ENCODE peak calls at places on chromosomes 16 and 17, in five cellular contexts. I, L, R, U and Z are unnamed samples.

GRCh38 chr16:68656771-68657170 is 11.7 kb downstream of the CDH3 start:
- DNase-seq in I (no peak), U (no peak), L (no peak), R (no peak), Z (no peak)

GRCh38 chr16:1193143-1193824 is 31.8 kb downstream of the TPSG1 start:
- DNase-seq in I (no peak), R (peak), U (no peak), L (no peak), Z (no peak)

GRCh38 chr17:6924121-6924676 is 71.7 kb upstream of the ALOX12 start:
- DNase-seq in I (no peak), L (no peak), R (no peak), U (no peak), Z (no peak)

GRCh38 chr17:40564883-40565744 is at the start of gene CCR7:
- DNase-seq in R (peak), U (no peak), L (no peak), I (no peak), Z (no peak)

GRCh38 chr17:14805348-14805747 is 459.8 kb downstream of the PMP22 start:
- DNase-seq in L (no peak), U (no peak), R (peak), I (no peak), Z (no peak)

GRCh38 chr16:27432600-27432957 is 30.6 kb downstream of the IL21R start:
- DNase-seq in L (no peak), R (no peak), I (peak), U (peak), Z (no peak)

GRCh38 chr16:67943619-67944503 is at the start of gene LCAT:
- DNase-seq in I (no peak), L (peak), R (no peak), U (no peak), Z (no peak)

GRCh38 chr16:75733305-75734141 is 7.2 kb upstream of the CPHXL start:
- DNase-seq in I (peak), R (no peak), U (peak), L (no peak), Z (peak)

GRCh38 chr17:18033442-18034099 is 5.4 kb downstream of the ATPAF2 start:
- DNase-seq in U (peak), R (peak), L (no peak), I (peak), Z (peak)

GRCh38 chr16:23682181-23682580 is 3.5 kb downstream of the PLK1 start:
- DNase-seq in U (no peak), R (peak), I (no peak), L (no peak), Z (no peak)

GRCh38 chr16:86048882-86049585 is 150.1 kb downstream of the IRF8 start:
- DNase-seq in I (no peak), R (no peak), U (no peak), L (no peak), Z (no peak)

GRCh38 chr17:58381124-58381838 is 29.3 kb upstream of the SUPT4H1 start:
- DNase-seq in U (no peak), L (no peak), I (no peak), R (no peak), Z (no peak)

GRCh38 chr16:85652431-85653221 is 36.1 kb downstream of the GINS2 start:
- DNase-seq in R (peak), U (no peak), I (peak), L (peak), Z (no peak)

GRCh38 chr17:17361543-17362511 is 58.7 kb downstream of the NT5M start:
- DNase-seq in L (peak), R (no peak), U (no peak), I (no peak), Z (no peak)

GRCh38 chr17:3724373-3725077 is 822 bp downstream of the HASPIN start:
- DNase-seq in I (no peak), U (no peak), R (no peak), L (no peak), Z (no peak)

GRCh38 chr16:9113707-9114106 is 22.3 kb downstream of the HAPSTR1 start:
- DNase-seq in R (no peak), U (no peak), L (no peak), I (no peak), Z (no peak)

DNA sequence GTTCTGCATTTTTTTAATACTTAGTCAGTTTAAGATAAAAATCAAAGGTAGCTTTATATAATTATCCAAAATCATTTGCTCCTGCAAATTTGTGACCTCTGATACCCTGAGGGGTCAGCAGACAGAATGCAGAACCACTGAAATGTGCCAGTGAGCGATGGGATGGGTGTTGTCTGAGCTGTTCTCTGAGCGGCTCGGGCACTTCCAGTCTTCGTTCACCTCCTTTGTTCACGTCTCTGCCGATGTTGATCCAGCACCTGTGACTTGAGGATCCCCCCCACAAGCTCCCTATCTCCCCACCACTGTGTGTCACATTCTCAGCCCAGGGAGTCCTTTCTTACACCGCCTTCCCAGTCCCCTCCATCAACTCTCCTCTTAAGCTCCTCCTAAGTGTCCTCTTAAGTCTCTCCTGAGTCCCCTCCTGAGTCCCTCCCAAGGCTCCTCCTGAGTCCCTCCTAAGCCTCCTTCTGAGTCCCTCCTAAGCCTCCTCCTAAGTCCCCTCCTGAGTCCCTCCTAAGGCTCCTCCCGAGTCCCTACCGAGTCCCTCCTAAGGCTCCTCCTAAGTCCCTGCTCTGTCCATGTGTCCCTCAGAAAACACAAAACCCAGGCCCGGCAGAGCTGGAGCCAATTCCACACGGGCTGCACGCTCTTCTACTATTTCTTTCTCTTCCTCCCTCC is 47.5 kb downstream of the RNF213 start:
- DNase-seq in U (no peak), R (no peak), I (no peak), L (no peak), Z (no peak)
- H3K4me3 ChIP-seq in U (no peak), R (no peak), I (no peak), L (no peak), Z (no peak)

DNA sequence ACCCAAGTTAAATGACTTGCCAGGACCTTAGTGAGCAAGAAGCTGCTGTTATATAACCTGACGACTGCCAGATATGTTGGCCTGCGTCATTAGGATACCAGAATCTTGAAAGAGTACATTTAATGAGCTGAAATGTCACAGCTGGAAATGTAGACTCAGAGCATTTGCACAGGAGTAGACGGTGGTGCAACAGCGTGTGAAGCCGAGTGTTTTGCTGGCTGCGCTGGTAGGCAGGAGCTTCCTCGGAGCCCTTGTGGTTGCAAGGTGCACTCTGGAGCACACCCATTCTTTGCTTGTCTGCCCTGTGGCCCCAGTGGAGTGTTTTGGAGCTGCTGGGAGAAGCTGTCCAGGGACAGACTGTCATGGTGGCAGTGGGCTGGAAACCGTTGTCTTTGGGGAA is 79.3 kb downstream of the BANP start:
- DNase-seq in U (no peak), R (no peak), I (no peak), L (no peak), Z (no peak)
- TF ChIP-seq CTCF in U (no peak), R (no peak), I (no peak), L (no peak), Z (no peak)

GRCh38 chr17:9321862-9322261 is 253.8 kb downstream of the STX8 start:
- DNase-seq in L (no peak), I (no peak), R (no peak), U (no peak), Z (no peak)
- H3K4me3 ChIP-seq in L (no peak), I (no peak), R (no peak), U (no peak), Z (no peak)

GRCh38 chr16:71542377-71542776 is 16.2 kb downstream of the CHST4 start:
- DNase-seq in I (peak), R (peak), U (no peak), L (peak), Z (no peak)

GRCh38 chr16:71536752-71537499 is 10.7 kb downstream of the CHST4 start:
- DNase-seq in U (no peak), I (no peak), L (no peak), R (no peak), Z (no peak)

GRCh38 chr16:71537643-71538042 is 11.4 kb downstream of the CHST4 start:
- DNase-seq in L (no peak), I (peak), R (peak), U (peak), Z (no peak)
- TF ChIP-seq CTCF in L (peak), I (peak), R (peak), U (peak), Z (peak)